ENCODE peak calls at places on chromosomes 2 and 18, in ten cellular contexts. F, U, Q, O, I, X, T, N, G and D are unnamed samples.
A peak's percentile ranks its signal among the peaks of the same experiment; 100 is the strongest.

GRCh38 chr2:235143789-235144188 is 192.0 kb downstream of the SH3BP4 start:
- DNase-seq in F (no peak), U (no peak), Q (no peak), O (no peak), I (no peak), X (no peak), T (no peak), N (no peak), G (no peak), D (no peak)

GRCh38 chr18:13313006-13313661 is 94.6 kb downstream of the LDLRAD4 start:
- DNase-seq in F (no peak), U (no peak), Q (no peak), O (no peak), I (no peak), X (no peak), T (no peak), N (no peak), G (no peak), D (no peak)

GRCh38 chr2:217935245-217935879 is 67.4 kb downstream of the TNS1 start:
- DNase-seq in F (no peak), U (no peak), Q (no peak), O (no peak), I (no peak), X (no peak), T (no peak), N (no peak), G (peak; percentile 76), D (no peak)

GRCh38 chr18:54119524-54120019 is 104.9 kb downstream of the MBD2 start:
- DNase-seq in F (no peak), U (peak; percentile 25), Q (peak; percentile 44), O (no peak), I (peak; percentile 7), X (peak; percentile 39), T (no peak), N (peak; percentile 42), G (peak; percentile 71), D (no peak)

GRCh38 chr18:10152475-10152874 is 238.7 kb downstream of the VAPA start:
- DNase-seq in F (no peak), U (no peak), Q (no peak), O (no peak), I (no peak), X (no peak), T (no peak), N (no peak), G (no peak), D (no peak)

GRCh38 chr2:81087646-81088045 is 783.1 kb upstream of the LRRTM1 start:
- DNase-seq in F (no peak), U (no peak), Q (no peak), O (peak; percentile 9), I (peak; percentile 1), X (no peak), T (no peak), N (no peak), G (no peak), D (no peak)

GRCh38 chr2:201618744-201619654 is 24.3 kb downstream of the TMEM237 start:
- DNase-seq in F (no peak), U (no peak), Q (no peak), O (peak; percentile 18), I (no peak), X (no peak), T (peak; percentile 56), N (no peak), G (peak; percentile 26), D (no peak)

GRCh38 chr2:127080941-127081769 is 25.8 kb downstream of the BIN1 start:
- DNase-seq in F (peak; percentile 19), U (no peak), Q (no peak), O (no peak), I (peak; percentile 48), X (no peak), T (peak; percentile 83), N (no peak), G (peak; percentile 88), D (peak; percentile 66)

GRCh38 chr2:217314021-217314460 is 454.2 kb upstream of the TNP1 start:
- DNase-seq in F (no peak), U (no peak), Q (no peak), O (no peak), I (no peak), X (no peak), T (no peak), N (no peak), G (no peak), D (no peak)

GRCh38 chr2:5521462-5521861 is 170.7 kb upstream of the SOX11 start:
- DNase-seq in F (no peak), U (no peak), Q (no peak), O (no peak), I (no peak), X (no peak), T (no peak), N (no peak), G (no peak), D (no peak)

GRCh38 chr2:121095257-121096080 is 189.5 kb downstream of the TFCP2L1 start:
- DNase-seq in F (no peak), U (peak; percentile 62), Q (no peak), O (peak; percentile 71), I (peak; percentile 39), X (peak; percentile 77), T (peak; percentile 66), N (peak; percentile 54), G (peak; percentile 67), D (peak; percentile 66)

GRCh38 chr2:227939271-227940027 is 68.0 kb downstream of the DAW1 start:
- DNase-seq in F (no peak), U (peak; percentile 24), Q (peak; percentile 67), O (peak; percentile 22), I (peak; percentile 14), X (peak; percentile 54), T (no peak), N (peak; percentile 50), G (peak; percentile 42), D (peak; percentile 19)

GRCh38 chr18:69400976-69401474 is 337 bp downstream of the DOK6 start:
- DNase-seq in F (no peak), U (peak; percentile 30), Q (peak; percentile 27), O (peak; percentile 17), I (peak; percentile 21), X (no peak), T (no peak), N (no peak), G (no peak), D (peak; percentile 48)

GRCh38 chr2:119255760-119256573 is 32.3 kb downstream of the STEAP3 start:
- DNase-seq in F (no peak), U (no peak), Q (no peak), O (no peak), I (peak; percentile 39), X (peak; percentile 77), T (no peak), N (peak; percentile 97), G (peak; percentile 92), D (peak; percentile 91)

GRCh38 chr2:192059226-192059625 is 135.5 kb downstream of the TMEFF2 start:
- DNase-seq in F (no peak), U (no peak), Q (no peak), O (no peak), I (no peak), X (no peak), T (no peak), N (no peak), G (no peak), D (no peak)

GRCh38 chr18:8800041-8800441 is 94.7 kb downstream of the MTCL1 start:
- DNase-seq in F (no peak), U (no peak), Q (no peak), O (no peak), I (peak; percentile 34), X (no peak), T (no peak), N (peak; percentile 83), G (no peak), D (no peak)

GRCh38 chr2:236768393-236769140 is 198.9 kb downstream of the ACKR3 start:
- DNase-seq in F (no peak), U (no peak), Q (no peak), O (no peak), I (no peak), X (no peak), T (no peak), N (peak; percentile 85), G (peak; percentile 10), D (peak; percentile 72)

GRCh38 chr2:218569038-218569431 is 396 bp downstream of the CNOT9 start:
- DNase-seq in F (peak; percentile 49), U (no peak), Q (no peak), O (no peak), I (no peak), X (peak; percentile 25), T (peak; percentile 72), N (peak; percentile 67), G (peak; percentile 67), D (peak; percentile 56)

GRCh38 chr2:202014328-202015034 is 19.2 kb upstream of the FZD7 start:
- DNase-seq in F (no peak), U (no peak), Q (no peak), O (no peak), I (no peak), X (no peak), T (no peak), N (peak; percentile 31), G (no peak), D (no peak)

GRCh38 chr18:11970466-11971220 is 10.7 kb upstream of the IMPA2 start:
- DNase-seq in F (no peak), U (no peak), Q (no peak), O (no peak), I (no peak), X (no peak), T (no peak), N (no peak), G (no peak), D (no peak)

GRCh38 chr18:35099911-35100310 is 58.7 kb downstream of the MAPRE2 start:
- DNase-seq in F (no peak), U (no peak), Q (no peak), O (no peak), I (no peak), X (no peak), T (no peak), N (no peak), G (peak; percentile 41), D (no peak)

GRCh38 chr2:119389615-119390306 is 23.0 kb downstream of the DBI start:
- DNase-seq in F (no peak), U (no peak), Q (no peak), O (no peak), I (no peak), X (no peak), T (peak; percentile 48), N (peak; percentile 52), G (no peak), D (peak; percentile 87)

GRCh38 chr2:55159037-55159651 is 72.9 kb downstream of the CLHC1 start:
- DNase-seq in F (no peak), U (no peak), Q (no peak), O (no peak), I (no peak), X (no peak), T (peak; percentile 63), N (peak; percentile 48), G (no peak), D (no peak)

GRCh38 chr2:215667544-215668243 is 231.8 kb upstream of the FN1 start:
- DNase-seq in F (no peak), U (no peak), Q (no peak), O (no peak), I (no peak), X (no peak), T (no peak), N (no peak), G (no peak), D (no peak)

GRCh38 chr2:61952291-61952690 is 46.8 kb downstream of the COMMD1 start:
- DNase-seq in F (no peak), U (no peak), Q (no peak), O (no peak), I (no peak), X (no peak), T (no peak), N (no peak), G (no peak), D (no peak)